ENCODE peak calls at places on chromosomes 7 and 10, in six cellular contexts. One of them, this sample, is unnamed. For H3K4me1, the result is how much of the 10 kb centered on the place peaks cover.

GRCh38 chr7:1509226-1509625 is 5.0 kb upstream of the INTS1 start:
- DNase-seq in endodermal cell: no peak
- DNase-seq in fibroblast of lung: no peak
- DNase-seq in DND-41: no peak
- DNase-seq in K562: no peak
- DNase-seq in GM12878: no peak
- DNase-seq in this sample: no peak

GRCh38 chr7:84294907-84295455 is 100.4 kb upstream of the SEMA3A start:
- DNase-seq in fibroblast of lung: no peak
- DNase-seq in endodermal cell: no peak
- DNase-seq in K562: no peak
- DNase-seq in GM12878: no peak
- DNase-seq in DND-41: no peak
- DNase-seq in this sample: no peak

GRCh38 chr7:133529861-133530260 is 277.0 kb downstream of the EXOC4 start:
- DNase-seq in K562: no peak
- DNase-seq in endodermal cell: no peak
- DNase-seq in fibroblast of lung: no peak
- DNase-seq in DND-41: no peak
- DNase-seq in GM12878: no peak
- DNase-seq in this sample: no peak

GRCh38 chr7:64997927-64998391 is 7.1 kb upstream of the ZNF117 start:
- DNase-seq in endodermal cell: no peak
- DNase-seq in DND-41: no peak
- DNase-seq in GM12878: no peak
- DNase-seq in K562: no peak
- DNase-seq in fibroblast of lung: peak
- DNase-seq in this sample: no peak

GRCh38 chr7:105581066-105581811 is at the start of gene EFCAB10:
- DNase-seq in fibroblast of lung: peak
- DNase-seq in GM12878: no peak
- DNase-seq in K562: no peak
- DNase-seq in DND-41: no peak
- DNase-seq in endodermal cell: peak
- DNase-seq in this sample: peak

GRCh38 chr7:151936207-151936606 is 20.0 kb upstream of the GALNTL5 start:
- DNase-seq in fibroblast of lung: no peak
- DNase-seq in endodermal cell: no peak
- DNase-seq in K562: no peak
- DNase-seq in GM12878: peak
- DNase-seq in DND-41: no peak
- DNase-seq in this sample: no peak

GRCh38 chr10:28912017-28912783 is 234.9 kb downstream of the BAMBI start:
- DNase-seq in K562: no peak
- DNase-seq in GM12878: no peak
- DNase-seq in fibroblast of lung: no peak
- DNase-seq in endodermal cell: no peak
- DNase-seq in DND-41: no peak
- DNase-seq in this sample: no peak

GRCh38 chr7:106480616-106481031 is 180.3 kb downstream of the CCDC71L start:
- DNase-seq in endodermal cell: no peak
- DNase-seq in K562: no peak
- DNase-seq in fibroblast of lung: no peak
- DNase-seq in GM12878: no peak
- DNase-seq in DND-41: no peak
- DNase-seq in this sample: no peak

GRCh38 chr7:46115410-46115809 is 194.3 kb upstream of the IGFBP3 start:
- DNase-seq in K562: no peak
- DNase-seq in fibroblast of lung: no peak
- DNase-seq in GM12878: no peak
- DNase-seq in endodermal cell: no peak
- DNase-seq in DND-41: no peak
- DNase-seq in this sample: no peak

GRCh38 chr10:108894402-108895301 is 1028.7 kb downstream of the XPNPEP1 start:
- DNase-seq in DND-41: no peak
- DNase-seq in endodermal cell: no peak
- DNase-seq in GM12878: peak
- DNase-seq in fibroblast of lung: no peak
- DNase-seq in K562: no peak
- DNase-seq in this sample: no peak

GRCh38 chr7:891291-891690 is 14.9 kb downstream of the GET4 start:
- DNase-seq in K562: no peak
- DNase-seq in endodermal cell: no peak
- DNase-seq in fibroblast of lung: no peak
- DNase-seq in GM12878: no peak
- DNase-seq in DND-41: no peak
- DNase-seq in this sample: no peak

GRCh38 chr7:14275346-14275745 is 285.9 kb upstream of the ETV1 start:
- DNase-seq in DND-41: no peak
- DNase-seq in endodermal cell: no peak
- DNase-seq in fibroblast of lung: no peak
- DNase-seq in K562: no peak
- DNase-seq in GM12878: no peak
- DNase-seq in this sample: no peak

DNA sequence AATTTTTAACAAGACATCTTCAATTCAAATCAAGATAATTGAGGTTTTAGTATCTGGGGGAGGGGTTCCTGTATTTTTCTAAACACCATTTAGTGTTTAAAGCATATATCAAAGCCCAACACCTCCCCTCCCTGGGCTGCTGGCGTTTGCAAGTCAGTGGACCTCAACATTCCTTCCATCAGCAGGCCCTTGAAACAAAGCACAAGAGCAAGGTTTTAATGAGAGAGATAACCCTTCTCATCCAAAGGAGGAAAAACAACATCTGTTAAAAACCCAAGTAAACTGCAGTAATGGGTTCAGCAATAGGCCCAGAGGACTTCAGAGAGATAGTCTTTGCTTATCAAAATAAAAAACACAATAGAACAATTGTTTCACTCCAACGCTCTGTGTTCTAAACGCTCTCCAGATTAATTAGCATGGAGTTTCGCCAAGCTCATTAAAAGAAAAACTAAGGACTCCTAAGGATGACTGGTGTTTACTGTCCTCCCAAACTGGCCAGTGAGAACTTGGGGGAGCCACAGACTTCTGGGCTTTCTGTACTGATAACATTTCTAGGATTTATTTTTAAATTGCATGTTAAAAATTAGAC is 2.5 kb downstream of the JCAD start:
- DNase-seq in K562: no peak
- DNase-seq in endodermal cell: peak
- DNase-seq in GM12878: no peak
- DNase-seq in fibroblast of lung: peak
- DNase-seq in DND-41: no peak
- DNase-seq in this sample: no peak
- H3K9ac ChIP-seq in K562: no peak
- H3K9ac ChIP-seq in endodermal cell: peak
- H3K9ac ChIP-seq in GM12878: no peak
- H3K9ac ChIP-seq in fibroblast of lung: no peak
- H3K9ac ChIP-seq in DND-41: no peak
- H3K9ac ChIP-seq in this sample: no peak

GRCh38 chr7:51316666-51317581 is at the start of gene COBL:
- DNase-seq in endodermal cell: peak
- DNase-seq in fibroblast of lung: peak
- DNase-seq in K562: peak
- DNase-seq in GM12878: no peak
- DNase-seq in DND-41: no peak
- DNase-seq in this sample: peak

GRCh38 chr7:51316262-51316665 is 345 bp downstream of the COBL start:
- DNase-seq in GM12878: no peak
- DNase-seq in DND-41: no peak
- DNase-seq in endodermal cell: peak
- DNase-seq in K562: no peak
- DNase-seq in fibroblast of lung: no peak
- DNase-seq in this sample: peak

GRCh38 chr7:51318886-51319579 is 2.4 kb upstream of the COBL start:
- DNase-seq in fibroblast of lung: no peak
- DNase-seq in K562: no peak
- DNase-seq in endodermal cell: peak
- DNase-seq in GM12878: no peak
- DNase-seq in DND-41: no peak
- DNase-seq in this sample: peak

GRCh38 chr7:51318001-51318400 is 1.4 kb upstream of the COBL start:
- DNase-seq in DND-41: no peak
- DNase-seq in fibroblast of lung: no peak
- DNase-seq in K562: no peak
- DNase-seq in endodermal cell: no peak
- DNase-seq in GM12878: no peak
- DNase-seq in this sample: no peak

GRCh38 chr7:51317582-51317910 is 937 bp upstream of the COBL start:
- DNase-seq in endodermal cell: peak
- DNase-seq in DND-41: no peak
- DNase-seq in GM12878: no peak
- DNase-seq in K562: no peak
- DNase-seq in fibroblast of lung: no peak
- DNase-seq in this sample: no peak
- H3K4me3 ChIP-seq in endodermal cell: peak
- H3K4me3 ChIP-seq in DND-41: no peak
- H3K4me3 ChIP-seq in GM12878: no peak
- H3K4me3 ChIP-seq in K562: no peak
- H3K4me3 ChIP-seq in fibroblast of lung: no peak
- H3K4me3 ChIP-seq in this sample: no peak

GRCh38 chr10:63518690-63519288 is 2.4 kb upstream of the REEP3 start:
- DNase-seq in GM12878: no peak
- DNase-seq in endodermal cell: no peak
- DNase-seq in DND-41: no peak
- DNase-seq in K562: no peak
- DNase-seq in fibroblast of lung: no peak
- DNase-seq in this sample: no peak
- H3K4me1 ChIP-seq in GM12878: under half
- H3K4me1 ChIP-seq in endodermal cell: under half
- H3K4me1 ChIP-seq in DND-41: half or more
- H3K4me1 ChIP-seq in K562: under half
- H3K4me1 ChIP-seq in fibroblast of lung: under half
- H3K4me1 ChIP-seq in this sample: under half

DNA sequence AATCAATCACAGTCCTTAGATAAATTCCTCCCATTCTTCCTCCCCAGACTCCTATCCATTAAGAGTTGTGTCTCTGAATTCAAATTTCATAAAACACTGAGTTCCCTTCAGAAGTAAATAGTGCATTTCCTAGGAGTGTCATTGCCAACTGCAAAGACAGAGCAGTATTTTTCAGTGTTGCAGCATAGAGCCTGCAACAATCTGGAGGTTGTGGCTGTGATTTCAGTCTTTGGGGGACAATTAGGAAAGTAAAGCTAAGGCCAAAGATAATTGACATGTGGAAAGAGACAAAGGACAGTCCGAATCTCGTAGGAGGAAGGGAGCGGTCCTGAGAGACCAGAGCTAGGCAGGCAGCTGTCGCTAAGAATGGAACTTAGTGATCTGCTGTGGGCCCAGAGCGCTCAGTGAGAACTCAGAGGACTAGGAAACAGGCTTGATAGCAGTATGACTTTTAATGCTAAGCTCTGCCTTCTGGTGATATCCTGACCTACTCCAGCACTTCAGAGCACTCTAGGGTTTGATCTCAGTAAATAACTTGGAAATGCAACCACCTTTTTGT is 46.2 kb downstream of the PRPF18 start:
- DNase-seq in K562: no peak
- DNase-seq in fibroblast of lung: no peak
- DNase-seq in DND-41: no peak
- DNase-seq in GM12878: no peak
- DNase-seq in endodermal cell: no peak
- DNase-seq in this sample: no peak
- H3K9ac ChIP-seq in K562: no peak
- H3K9ac ChIP-seq in fibroblast of lung: peak
- H3K9ac ChIP-seq in DND-41: no peak
- H3K9ac ChIP-seq in GM12878: no peak
- H3K9ac ChIP-seq in endodermal cell: no peak
- H3K9ac ChIP-seq in this sample: no peak

GRCh38 chr7:23346316-23346715 is 47.2 kb downstream of the MALSU1 start:
- DNase-seq in K562: no peak
- DNase-seq in fibroblast of lung: no peak
- DNase-seq in endodermal cell: no peak
- DNase-seq in DND-41: peak
- DNase-seq in GM12878: no peak
- DNase-seq in this sample: no peak
- H3K4me3 ChIP-seq in K562: no peak
- H3K4me3 ChIP-seq in fibroblast of lung: no peak
- H3K4me3 ChIP-seq in endodermal cell: no peak
- H3K4me3 ChIP-seq in DND-41: no peak
- H3K4me3 ChIP-seq in GM12878: peak
- H3K4me3 ChIP-seq in this sample: no peak

DNA sequence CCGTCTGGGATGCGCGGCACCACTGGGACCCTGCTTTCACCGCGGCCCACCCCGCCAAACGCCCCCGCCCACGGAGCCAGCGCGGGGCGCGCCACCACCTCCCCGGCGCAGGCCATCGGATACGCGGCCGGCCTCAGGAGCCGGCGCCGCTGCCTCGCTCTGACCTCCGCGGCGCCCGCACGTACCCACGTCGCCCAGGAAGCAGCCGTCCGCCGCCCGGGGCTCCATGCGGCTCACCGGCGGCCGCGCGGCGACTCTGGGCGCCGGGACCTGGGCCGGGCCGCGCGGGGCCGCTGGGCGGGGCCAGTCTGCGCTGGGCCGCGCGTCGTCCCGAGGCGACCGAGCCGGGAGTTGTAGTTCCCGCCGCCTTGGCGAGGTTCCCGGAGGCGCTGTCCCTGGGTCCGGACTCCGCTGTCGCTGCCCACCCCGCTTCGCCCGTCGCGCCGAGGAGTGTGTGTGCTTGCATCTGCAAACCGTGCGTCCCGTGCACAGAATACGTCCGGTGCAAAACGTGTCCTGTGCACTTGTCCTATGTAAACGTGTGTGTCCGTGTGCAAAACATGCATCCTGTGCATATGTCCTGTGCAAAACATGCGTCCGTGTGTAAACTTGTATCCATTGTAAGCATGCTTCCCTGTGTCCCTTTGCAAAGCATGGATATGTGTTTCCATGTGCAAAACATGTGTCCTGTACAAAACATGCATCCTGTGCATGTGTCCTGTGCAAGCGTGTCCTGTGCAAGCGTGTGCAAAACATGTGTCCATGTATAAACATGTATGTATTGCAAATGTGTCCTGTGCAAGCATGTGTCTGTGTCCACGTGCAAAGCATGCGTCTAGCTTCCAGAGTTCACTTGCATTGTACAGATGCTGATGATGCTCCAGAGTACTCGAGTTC is at the start of gene ASB13:
- DNase-seq in GM12878: no peak
- DNase-seq in fibroblast of lung: peak
- DNase-seq in K562: peak
- DNase-seq in endodermal cell: peak
- DNase-seq in DND-41: peak
- DNase-seq in this sample: peak
- H3K4me1 ChIP-seq in GM12878: under half
- H3K4me1 ChIP-seq in fibroblast of lung: under half
- H3K4me1 ChIP-seq in K562: under half
- H3K4me1 ChIP-seq in endodermal cell: under half
- H3K4me1 ChIP-seq in DND-41: under half
- H3K4me1 ChIP-seq in this sample: under half